ENCODE peak calls at places on chromosomes 16 and 17, in six cellular contexts. One of them, this sample, is unnamed.

GRCh38 chr17:51275381-51275780 is 15.0 kb downstream of the UTP18 start:
- DNase-seq in neuronal stem cell: no peak
- DNase-seq in mesendoderm: no peak
- DNase-seq in H1: no peak
- DNase-seq in IMR-90: peak; percentile 86
- DNase-seq in trophoblast cell: no peak
- DNase-seq in this sample: no peak

GRCh38 chr17:74671031-74671771 is 41.5 kb downstream of the CD300LF start:
- DNase-seq in neuronal stem cell: peak; percentile 95
- DNase-seq in mesendoderm: peak; percentile 94
- DNase-seq in H1: peak; percentile 81
- DNase-seq in IMR-90: peak; percentile 58
- DNase-seq in trophoblast cell: peak; percentile 73
- DNase-seq in this sample: peak; percentile 74

GRCh38 chr17:33292184-33292980 is 713 bp downstream of the ASIC2 start:
- DNase-seq in neuronal stem cell: peak; percentile 59
- DNase-seq in mesendoderm: peak; percentile 61
- DNase-seq in H1: peak; percentile 21
- DNase-seq in IMR-90: peak; percentile 20
- DNase-seq in trophoblast cell: peak; percentile 12
- DNase-seq in this sample: peak; percentile 58

GRCh38 chr16:9447195-9447551 is 355.7 kb downstream of the HAPSTR1 start:
- DNase-seq in neuronal stem cell: no peak
- DNase-seq in mesendoderm: no peak
- DNase-seq in H1: no peak
- DNase-seq in IMR-90: no peak
- DNase-seq in trophoblast cell: no peak
- DNase-seq in this sample: no peak

GRCh38 chr17:79874329-79874981 is 35.2 kb upstream of the CBX4 start:
- DNase-seq in neuronal stem cell: no peak
- DNase-seq in mesendoderm: peak; percentile 59
- DNase-seq in H1: no peak
- DNase-seq in IMR-90: peak; percentile 24
- DNase-seq in trophoblast cell: no peak
- DNase-seq in this sample: peak; percentile 32

GRCh38 chr16:2439598-2439997 is 10.4 kb downstream of the CCNF start:
- DNase-seq in neuronal stem cell: no peak
- DNase-seq in mesendoderm: no peak
- DNase-seq in H1: no peak
- DNase-seq in IMR-90: no peak
- DNase-seq in trophoblast cell: no peak
- DNase-seq in this sample: no peak

GRCh38 chr17:74432484-74433391 is 850 bp downstream of the GPRC5C start:
- DNase-seq in neuronal stem cell: no peak
- DNase-seq in mesendoderm: peak; percentile 67
- DNase-seq in H1: no peak
- DNase-seq in IMR-90: no peak
- DNase-seq in trophoblast cell: no peak
- DNase-seq in this sample: no peak

GRCh38 chr17:2482218-2482617 is 29.5 kb downstream of the METTL16 start:
- DNase-seq in neuronal stem cell: no peak
- DNase-seq in mesendoderm: no peak
- DNase-seq in H1: no peak
- DNase-seq in IMR-90: no peak
- DNase-seq in trophoblast cell: no peak
- DNase-seq in this sample: no peak

GRCh38 chr16:84526794-84527485 is 22.5 kb upstream of the MEAK7 start:
- DNase-seq in neuronal stem cell: peak; percentile 44
- DNase-seq in mesendoderm: no peak
- DNase-seq in H1: no peak
- DNase-seq in IMR-90: peak; percentile 49
- DNase-seq in trophoblast cell: no peak
- DNase-seq in this sample: no peak

GRCh38 chr16:30875881-30876791 is 17.7 kb downstream of the BCL7C start:
- DNase-seq in neuronal stem cell: no peak
- DNase-seq in mesendoderm: peak; percentile 73
- DNase-seq in H1: no peak
- DNase-seq in IMR-90: peak; percentile 26
- DNase-seq in trophoblast cell: peak; percentile 88
- DNase-seq in this sample: peak; percentile 1

GRCh38 chr16:27639588-27640276 is 89.8 kb downstream of the KATNIP start:
- DNase-seq in neuronal stem cell: peak; percentile 24
- DNase-seq in mesendoderm: peak; percentile 70
- DNase-seq in H1: no peak
- DNase-seq in IMR-90: peak; percentile 65
- DNase-seq in trophoblast cell: peak; percentile 3
- DNase-seq in this sample: peak; percentile 57

GRCh38 chr17:7667616-7668406 is 17.1 kb downstream of the ATP1B2 start:
- DNase-seq in neuronal stem cell: no peak
- DNase-seq in mesendoderm: no peak
- DNase-seq in H1: no peak
- DNase-seq in IMR-90: no peak
- DNase-seq in trophoblast cell: no peak
- DNase-seq in this sample: no peak

GRCh38 chr17:35486920-35487727 is 38.6 kb upstream of the SLFN13 start:
- DNase-seq in neuronal stem cell: no peak
- DNase-seq in mesendoderm: no peak
- DNase-seq in H1: no peak
- DNase-seq in IMR-90: peak; percentile 56
- DNase-seq in trophoblast cell: no peak
- DNase-seq in this sample: peak; percentile 35

GRCh38 chr17:28807925-28808641 is 34.5 kb downstream of the FAM222B start:
- DNase-seq in neuronal stem cell: no peak
- DNase-seq in mesendoderm: no peak
- DNase-seq in H1: no peak
- DNase-seq in IMR-90: peak; percentile 92
- DNase-seq in trophoblast cell: no peak
- DNase-seq in this sample: peak; percentile 97

GRCh38 chr17:32621612-32622312 is 135.0 kb downstream of the CDK5R1 start:
- DNase-seq in neuronal stem cell: peak; percentile 63
- DNase-seq in mesendoderm: peak; percentile 92
- DNase-seq in H1: no peak
- DNase-seq in IMR-90: no peak
- DNase-seq in trophoblast cell: peak; percentile 96
- DNase-seq in this sample: peak; percentile 57

GRCh38 chr16:27640277-27640600 is 90.3 kb downstream of the KATNIP start:
- DNase-seq in neuronal stem cell: no peak
- DNase-seq in mesendoderm: peak; percentile 52
- DNase-seq in H1: peak; percentile 17
- DNase-seq in IMR-90: no peak
- DNase-seq in trophoblast cell: no peak
- DNase-seq in this sample: no peak

GRCh38 chr16:80631581-80631980 is 90.8 kb downstream of the DYNLRB2 start:
- DNase-seq in neuronal stem cell: no peak
- DNase-seq in mesendoderm: no peak
- DNase-seq in H1: no peak
- DNase-seq in IMR-90: peak; percentile 49
- DNase-seq in trophoblast cell: no peak
- DNase-seq in this sample: no peak

GRCh38 chr17:76124582-76125390 is 16.3 kb downstream of the FOXJ1 start:
- DNase-seq in neuronal stem cell: no peak
- DNase-seq in mesendoderm: peak; percentile 78
- DNase-seq in H1: no peak
- DNase-seq in IMR-90: no peak
- DNase-seq in trophoblast cell: no peak
- DNase-seq in this sample: no peak

GRCh38 chr16:55955845-55956244 is 80.7 kb upstream of the CES5A start:
- DNase-seq in neuronal stem cell: no peak
- DNase-seq in mesendoderm: no peak
- DNase-seq in H1: no peak
- DNase-seq in IMR-90: no peak
- DNase-seq in trophoblast cell: no peak
- DNase-seq in this sample: no peak

DNA sequence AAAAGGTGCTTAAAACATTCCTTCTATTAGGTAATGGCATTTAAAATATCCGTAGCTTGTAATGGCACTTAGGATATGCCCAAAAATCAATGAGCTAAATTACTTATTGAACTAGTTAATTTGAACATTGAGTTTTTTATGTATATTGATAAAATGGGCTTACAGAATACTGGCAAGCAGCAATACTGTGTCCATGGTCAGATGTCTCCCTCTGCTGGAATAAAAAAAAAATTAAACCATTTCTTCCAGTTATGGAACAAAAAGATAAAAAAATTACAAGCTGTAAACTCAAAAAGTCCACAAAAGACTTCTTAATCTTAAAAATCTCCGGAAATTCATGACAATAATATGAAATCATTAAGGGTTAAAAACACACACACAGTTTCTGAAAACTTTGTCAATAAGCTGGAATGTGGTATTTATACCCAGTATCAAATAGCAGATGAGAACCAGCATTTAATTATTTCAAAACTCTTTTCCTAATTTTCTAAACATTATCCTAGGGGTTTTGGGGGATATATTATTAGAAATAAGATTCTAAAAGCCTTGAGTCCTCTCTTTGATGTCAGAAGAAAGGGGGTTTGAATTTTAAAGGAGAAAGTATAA is 21.5 kb upstream of the PSMD7 start:
- DNase-seq in neuronal stem cell: no peak
- DNase-seq in mesendoderm: no peak
- DNase-seq in H1: no peak
- DNase-seq in IMR-90: peak; percentile 28
- DNase-seq in trophoblast cell: no peak
- DNase-seq in this sample: peak; percentile 17
- H3K4me3 ChIP-seq in neuronal stem cell: no peak overlapping the region
- H3K4me3 ChIP-seq in mesendoderm: no peak overlapping the region
- H3K4me3 ChIP-seq in H1: no peak overlapping the region
- H3K4me3 ChIP-seq in IMR-90: no peak overlapping the region
- H3K4me3 ChIP-seq in trophoblast cell: no peak overlapping the region
- H3K4me3 ChIP-seq in this sample: no peak overlapping the region

GRCh38 chr16:4474192-4474961 is at the start of gene NMRAL1:
- DNase-seq in neuronal stem cell: peak; percentile 59
- DNase-seq in mesendoderm: peak; percentile 98
- DNase-seq in H1: peak; percentile 87
- DNase-seq in IMR-90: peak; percentile 80
- DNase-seq in trophoblast cell: peak; percentile 96
- DNase-seq in this sample: peak; percentile 89
- H3K18ac ChIP-seq in neuronal stem cell: peak within 1 kb of the TSS; percentile 92
- H3K18ac ChIP-seq in mesendoderm: peak within 1 kb of the TSS; percentile 75
- H3K18ac ChIP-seq in H1: peak within 1 kb of the TSS; percentile 96
- H3K18ac ChIP-seq in IMR-90: peak within 1 kb of the TSS; percentile 26
- H3K18ac ChIP-seq in trophoblast cell: peak within 1 kb of the TSS; percentile 76
- H3K18ac ChIP-seq in this sample: peak within 1 kb of the TSS; percentile 34

DNA sequence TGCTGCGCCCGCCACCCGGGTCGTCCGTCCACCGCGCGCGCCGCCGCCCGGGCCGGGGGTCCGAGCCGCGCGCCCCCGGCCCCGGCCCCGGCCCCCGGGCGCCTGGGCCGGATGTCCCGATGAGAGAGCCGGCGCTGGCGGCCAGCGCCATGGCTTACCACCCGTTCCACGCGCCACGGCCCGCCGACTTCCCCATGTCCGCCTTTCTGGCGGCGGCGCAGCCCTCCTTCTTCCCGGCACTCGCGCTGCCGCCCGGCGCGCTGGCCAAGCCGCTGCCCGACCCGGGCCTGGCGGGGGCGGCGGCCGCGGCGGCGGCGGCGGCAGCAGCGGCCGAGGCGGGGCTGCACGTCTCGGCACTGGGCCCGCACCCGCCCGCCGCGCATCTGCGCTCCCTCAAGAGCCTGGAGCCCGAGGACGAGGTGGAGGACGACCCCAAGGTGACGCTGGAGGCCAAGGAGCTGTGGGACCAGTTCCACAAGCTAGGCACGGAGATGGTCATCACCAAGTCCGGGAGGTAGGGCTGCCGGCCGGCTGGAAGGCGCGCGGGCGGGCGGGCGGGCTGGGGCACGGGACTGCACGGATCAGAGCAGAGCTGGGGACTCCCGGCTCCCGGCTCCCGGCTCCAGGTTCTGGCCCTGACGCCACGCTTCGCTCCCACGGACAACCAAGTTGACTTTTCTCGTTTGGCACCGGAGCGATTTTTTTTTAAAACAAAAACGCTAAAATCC is 579 bp downstream of the TBX2 start:
- DNase-seq in neuronal stem cell: no peak
- DNase-seq in mesendoderm: peak; percentile 53
- DNase-seq in H1: no peak
- DNase-seq in IMR-90: peak; percentile 40
- DNase-seq in trophoblast cell: peak; percentile 66
- DNase-seq in this sample: peak; percentile 53
- H3K4me1 ChIP-seq in neuronal stem cell: peaks cover 11% of the 10 kb centered on the region
- H3K4me1 ChIP-seq in mesendoderm: no peaks in the 10 kb centered on the region
- H3K4me1 ChIP-seq in H1: peaks cover 32% of the 10 kb centered on the region
- H3K4me1 ChIP-seq in IMR-90: peaks cover 7% of the 10 kb centered on the region
- H3K4me1 ChIP-seq in trophoblast cell: peaks cover 45% of the 10 kb centered on the region
- H3K4me1 ChIP-seq in this sample: peaks cover 54% of the 10 kb centered on the region

GRCh38 chr16:54456291-54456690 is 169.7 kb upstream of the IRX3 start:
- DNase-seq in neuronal stem cell: no peak
- DNase-seq in mesendoderm: no peak
- DNase-seq in H1: no peak
- DNase-seq in IMR-90: no peak
- DNase-seq in trophoblast cell: no peak
- DNase-seq in this sample: no peak

GRCh38 chr16:54458923-54459322 is 172.3 kb upstream of the IRX3 start:
- DNase-seq in neuronal stem cell: no peak
- DNase-seq in mesendoderm: no peak
- DNase-seq in H1: no peak
- DNase-seq in IMR-90: no peak
- DNase-seq in trophoblast cell: no peak
- DNase-seq in this sample: no peak

GRCh38 chr16:54455021-54455725 is 168.6 kb upstream of the IRX3 start:
- DNase-seq in neuronal stem cell: no peak
- DNase-seq in mesendoderm: no peak
- DNase-seq in H1: no peak
- DNase-seq in IMR-90: no peak
- DNase-seq in trophoblast cell: no peak
- DNase-seq in this sample: no peak

GRCh38 chr16:54453863-54454262 is 167.3 kb upstream of the IRX3 start:
- DNase-seq in neuronal stem cell: no peak
- DNase-seq in mesendoderm: no peak
- DNase-seq in H1: no peak
- DNase-seq in IMR-90: no peak
- DNase-seq in trophoblast cell: no peak
- DNase-seq in this sample: no peak

GRCh38 chr16:54454616-54455015 is 168.0 kb upstream of the IRX3 start:
- DNase-seq in neuronal stem cell: no peak
- DNase-seq in mesendoderm: no peak
- DNase-seq in H1: no peak
- DNase-seq in IMR-90: no peak
- DNase-seq in trophoblast cell: no peak
- DNase-seq in this sample: no peak
- H3K4me3 ChIP-seq in neuronal stem cell: no peak overlapping the region
- H3K4me3 ChIP-seq in mesendoderm: no peak overlapping the region
- H3K4me3 ChIP-seq in H1: no peak overlapping the region
- H3K4me3 ChIP-seq in IMR-90: no peak overlapping the region
- H3K4me3 ChIP-seq in trophoblast cell: no peak overlapping the region
- H3K4me3 ChIP-seq in this sample: no peak overlapping the region

GRCh38 chr17:81387235-81388060 is 7.8 kb upstream of the BAHCC1 start:
- DNase-seq in neuronal stem cell: no peak
- DNase-seq in mesendoderm: peak; percentile 43
- DNase-seq in H1: no peak
- DNase-seq in IMR-90: peak; percentile 57
- DNase-seq in trophoblast cell: no peak
- DNase-seq in this sample: peak; percentile 92
- H3K18ac ChIP-seq in neuronal stem cell: peak overlapping the region; percentile 99
- H3K18ac ChIP-seq in mesendoderm: peak overlapping the region; percentile 69
- H3K18ac ChIP-seq in H1: peak overlapping the region; percentile 60
- H3K18ac ChIP-seq in IMR-90: peak overlapping the region; percentile 25
- H3K18ac ChIP-seq in trophoblast cell: peak overlapping the region; percentile 83
- H3K18ac ChIP-seq in this sample: peak overlapping the region; percentile 98

GRCh38 chr16:20302389-20302788 is 24.9 kb downstream of the GP2 start:
- DNase-seq in neuronal stem cell: no peak
- DNase-seq in mesendoderm: no peak
- DNase-seq in H1: no peak
- DNase-seq in IMR-90: no peak
- DNase-seq in trophoblast cell: no peak
- DNase-seq in this sample: no peak
- H3K4me1 ChIP-seq in neuronal stem cell: no peaks in the 10 kb centered on the region
- H3K4me1 ChIP-seq in mesendoderm: no peaks in the 10 kb centered on the region
- H3K4me1 ChIP-seq in H1: no peaks in the 10 kb centered on the region
- H3K4me1 ChIP-seq in IMR-90: no peaks in the 10 kb centered on the region
- H3K4me1 ChIP-seq in trophoblast cell: no peaks in the 10 kb centered on the region
- H3K4me1 ChIP-seq in this sample: peaks cover 2% of the 10 kb centered on the region

This sample was measured in mesenchymal stem cell.